ENCODE peak calls at places on chromosomes 12 and 14, in six cellular contexts. Q is AG04450; S is NCI-H460; L is stimulated activated CD4-positive, alpha-beta T cell treated with anti-CD3 and anti-CD28 coated beads, Interleukin-1b, Interleukin-23, amount 100 ng/mL, for 1 hour; A is NCI-H1105; O is NCI-H510A treated with DMSO at 0.1 percent for 48 hours. W is an unnamed sample.

GRCh38 chr12:59389968-59390576 is 205.8 kb upstream of the SLC16A7 start:
- DNase-seq in Q (no peak), S (no peak), L (no peak), A (no peak), O (no peak), W (no peak)

GRCh38 chr12:114399664-114400211 is 6.2 kb downstream of the TBX5 start:
- DNase-seq in Q (peak), S (no peak), L (no peak), A (no peak), O (no peak), W (no peak)

GRCh38 chr14:34030864-34031263 is 80.0 kb upstream of the EGLN3 start:
- DNase-seq in Q (peak), S (no peak), L (no peak), A (no peak), O (no peak), W (no peak)

GRCh38 chr12:52614381-52615207 is 3.8 kb downstream of the KRT73 start:
- DNase-seq in Q (no peak), S (no peak), L (no peak), A (no peak), O (no peak), W (no peak)

GRCh38 chr14:33931439-33931838 is 19.4 kb downstream of the EGLN3 start:
- DNase-seq in Q (no peak), S (no peak), L (no peak), A (no peak), O (no peak), W (no peak)

GRCh38 chr14:104802120-104802912 is 1.4 kb downstream of the ZBTB42 start:
- DNase-seq in Q (no peak), S (no peak), L (no peak), A (no peak), O (no peak), W (no peak)

GRCh38 chr12:108119126-108119973 is 9.7 kb upstream of the WSCD2 start:
- DNase-seq in Q (no peak), S (no peak), L (no peak), A (no peak), O (no peak), W (no peak)

GRCh38 chr12:71038960-71039359 is 118.4 kb upstream of the PTPRR start:
- DNase-seq in Q (no peak), S (no peak), L (no peak), A (no peak), O (no peak), W (no peak)

GRCh38 chr12:52172956-52173355 is 18.9 kb downstream of the KRT80 start:
- DNase-seq in Q (no peak), S (no peak), L (no peak), A (no peak), O (no peak), W (no peak)

GRCh38 chr12:130838284-130838950 is 633 bp downstream of the STX2 start:
- DNase-seq in Q (no peak), S (no peak), L (no peak), A (peak), O (peak), W (no peak)

GRCh38 chr14:32991706-32992105 is 53.0 kb downstream of the NPAS3 start:
- DNase-seq in Q (no peak), S (no peak), L (no peak), A (no peak), O (no peak), W (no peak)

GRCh38 chr12:22728989-22729388 is 104.0 kb downstream of the ETNK1 start:
- DNase-seq in Q (no peak), S (no peak), L (no peak), A (no peak), O (no peak), W (no peak)

GRCh38 chr14:36363704-36364103 is 43.3 kb upstream of the MBIP start:
- DNase-seq in Q (no peak), S (no peak), L (no peak), A (no peak), O (no peak), W (no peak)

GRCh38 chr12:24997970-24998582 is 49.2 kb upstream of the BCAT1 start:
- DNase-seq in Q (peak), S (no peak), L (no peak), A (no peak), O (no peak), W (no peak)

GRCh38 chr12:49616533-49617219 is 6.7 kb upstream of the PRPF40B start:
- DNase-seq in Q (no peak), S (no peak), L (no peak), A (no peak), O (no peak), W (no peak)

GRCh38 chr12:12592930-12593329 is 18.7 kb upstream of the CREBL2 start:
- DNase-seq in Q (no peak), S (no peak), L (no peak), A (no peak), O (no peak), W (no peak)

GRCh38 chr12:26976687-26977086 is 37.5 kb downstream of the TM7SF3 start:
- DNase-seq in Q (no peak), S (no peak), L (no peak), A (no peak), O (no peak), W (no peak)

GRCh38 chr14:76780875-76781647 is 19.8 kb downstream of the VASH1 start:
- DNase-seq in Q (no peak), S (no peak), L (no peak), A (no peak), O (no peak), W (peak)

GRCh38 chr14:99463974-99464373 is 16.7 kb downstream of the SETD3 start:
- DNase-seq in Q (no peak), S (no peak), L (no peak), A (no peak), O (no peak), W (no peak)

GRCh38 chr12:109296431-109296830 is 12.7 kb downstream of the FOXN4 start:
- DNase-seq in Q (no peak), S (no peak), L (no peak), A (no peak), O (no peak), W (no peak)

GRCh38 chr12:1644523-1645438 is 15.8 kb downstream of the WNT5B start:
- DNase-seq in Q (peak), S (no peak), L (no peak), A (peak), O (peak), W (no peak)

GRCh38 chr14:96151242-96151641 is 53.4 kb upstream of the BDKRB2 start:
- DNase-seq in Q (no peak), S (no peak), L (no peak), A (no peak), O (no peak), W (no peak)